ENCODE peak calls at places on chromosomes 13 and 19, in five cellular contexts. M is lower lobe of right lung, D is ELR, S is OCI-LY7, U is RWPE1. B is an unnamed sample.
A peak's percentile ranks its signal among the peaks of the same experiment; 100 is the strongest.

GRCh38 chr19:42113641-42114348 is 18.5 kb downstream of the POU2F2 start:
- DNase-seq in M (no peak), D (peak; percentile 99), S (peak; percentile 95), U (peak; percentile 93), B (peak; percentile 86)

GRCh38 chr19:861756-862528 is 2.5 kb downstream of the CFD start:
- DNase-seq in M (peak; percentile 78), D (peak; percentile 38), S (peak; percentile 93), U (peak; percentile 75), B (no peak)

GRCh38 chr13:23921451-23921888 is 24.2 kb upstream of the C1QTNF9B start:
- DNase-seq in M (no peak), D (peak; percentile 69), S (peak; percentile 5), U (peak; percentile 26), B (no peak)

GRCh38 chr19:45764947-45765346 is 4.1 kb downstream of the SIX5 start:
- DNase-seq in M (no peak), D (no peak), S (no peak), U (no peak), B (no peak)

GRCh38 chr13:91882918-91883317 is 484.5 kb downstream of the GPC5 start:
- DNase-seq in M (no peak), D (no peak), S (no peak), U (no peak), B (no peak)

GRCh38 chr13:43758834-43759233 is 27.9 kb downstream of the ENOX1 start:
- DNase-seq in M (no peak), D (no peak), S (no peak), U (no peak), B (no peak)

GRCh38 chr19:45130888-45131615 is 29.7 kb downstream of the NKPD1 start:
- DNase-seq in M (no peak), D (peak; percentile 22), S (peak; percentile 89), U (peak; percentile 41), B (no peak)

GRCh38 chr13:111652676-111653075 is 332.2 kb downstream of the TEX29 start:
- DNase-seq in M (no peak), D (no peak), S (no peak), U (no peak), B (no peak)

GRCh38 chr19:17948967-17949930 is 16.4 kb downstream of the CCDC124 start:
- DNase-seq in M (no peak), D (no peak), S (peak; percentile 30), U (no peak), B (no peak)

GRCh38 chr13:102812616-102813287 is 13.8 kb downstream of the BIVM start:
- DNase-seq in M (no peak), D (peak; percentile 42), S (no peak), U (no peak), B (no peak)

GRCh38 chr19:55365922-55366321 is 2.9 kb upstream of the GARIN5B start:
- DNase-seq in M (no peak), D (no peak), S (no peak), U (no peak), B (no peak)